ENCODE peak calls at places on chromosomes 5 and 9, in four cellular contexts. One of them, this sample, is unnamed. For H3K27me3, the result is how much of the 10 kb centered on the place peaks cover.

GRCh38 chr9:134325096-134325812 is 1.0 kb upstream of the RXRA start:
- DNase-seq in neuronal stem cell: no peak
- DNase-seq in neural progenitor cell: peak
- DNase-seq in PC-9: peak
- DNase-seq in this sample: no peak

GRCh38 chr5:116037236-116037822 is 5.1 kb downstream of the ARL14EPL start:
- DNase-seq in neural progenitor cell: no peak
- DNase-seq in PC-9: no peak
- DNase-seq in neuronal stem cell: no peak
- DNase-seq in this sample: no peak

GRCh38 chr9:98520221-98520920 is 188.4 kb downstream of the GABBR2 start:
- DNase-seq in neuronal stem cell: no peak
- DNase-seq in PC-9: no peak
- DNase-seq in neural progenitor cell: no peak
- DNase-seq in this sample: no peak

GRCh38 chr9:91908293-91908623 is 41.8 kb downstream of the ROR2 start:
- DNase-seq in PC-9: no peak
- DNase-seq in neural progenitor cell: no peak
- DNase-seq in neuronal stem cell: no peak
- DNase-seq in this sample: no peak

GRCh38 chr9:137372693-137373610 is 50.0 kb downstream of the EXD3 start:
- DNase-seq in neural progenitor cell: no peak
- DNase-seq in PC-9: no peak
- DNase-seq in neuronal stem cell: no peak
- DNase-seq in this sample: no peak

GRCh38 chr5:94310870-94311269 is 307.5 kb downstream of the KIAA0825 start:
- DNase-seq in PC-9: no peak
- DNase-seq in neural progenitor cell: no peak
- DNase-seq in neuronal stem cell: no peak
- DNase-seq in this sample: no peak

GRCh38 chr5:156824800-156825199 is 25.3 kb upstream of the PPP1R2B start:
- DNase-seq in neuronal stem cell: peak
- DNase-seq in neural progenitor cell: peak
- DNase-seq in PC-9: no peak
- DNase-seq in this sample: no peak

GRCh38 chr9:93316726-93317494 is 133.0 kb downstream of the WNK2 start:
- DNase-seq in neural progenitor cell: no peak
- DNase-seq in neuronal stem cell: no peak
- DNase-seq in PC-9: no peak
- DNase-seq in this sample: no peak

GRCh38 chr5:86866036-86866435 is 248.3 kb downstream of the COX7C start:
- DNase-seq in PC-9: no peak
- DNase-seq in neuronal stem cell: no peak
- DNase-seq in neural progenitor cell: no peak
- DNase-seq in this sample: no peak

GRCh38 chr9:108864446-108864845 is 2.4 kb downstream of the ACTL7A start:
- DNase-seq in neural progenitor cell: peak
- DNase-seq in neuronal stem cell: no peak
- DNase-seq in PC-9: no peak
- DNase-seq in this sample: no peak

GRCh38 chr9:12698293-12698692 is 5.1 kb downstream of the TYRP1 start:
- DNase-seq in PC-9: no peak
- DNase-seq in neuronal stem cell: no peak
- DNase-seq in neural progenitor cell: no peak
- DNase-seq in this sample: no peak

GRCh38 chr5:141870871-141871270 is 7.3 kb downstream of the PCDH1 start:
- DNase-seq in neural progenitor cell: no peak
- DNase-seq in PC-9: peak
- DNase-seq in neuronal stem cell: no peak
- DNase-seq in this sample: no peak

GRCh38 chr9:83955985-83956287 is 24.1 kb downstream of the HNRNPK start:
- DNase-seq in neural progenitor cell: no peak
- DNase-seq in neuronal stem cell: no peak
- DNase-seq in PC-9: no peak
- DNase-seq in this sample: peak

GRCh38 chr5:145925353-145925752 is 11.0 kb upstream of the SH3RF2 start:
- DNase-seq in neuronal stem cell: no peak
- DNase-seq in neural progenitor cell: peak
- DNase-seq in PC-9: peak
- DNase-seq in this sample: no peak

GRCh38 chr9:131915181-131915580 is 164.5 kb downstream of the MED27 start:
- DNase-seq in PC-9: no peak
- DNase-seq in neural progenitor cell: no peak
- DNase-seq in neuronal stem cell: no peak
- DNase-seq in this sample: no peak

GRCh38 chr5:119344231-119344630 is 11.6 kb upstream of the TNFAIP8 start:
- DNase-seq in neuronal stem cell: no peak
- DNase-seq in neural progenitor cell: no peak
- DNase-seq in PC-9: no peak
- DNase-seq in this sample: no peak

GRCh38 chr5:136207631-136208030 is 14.7 kb upstream of the SMIM32 start:
- DNase-seq in neuronal stem cell: no peak
- DNase-seq in neural progenitor cell: no peak
- DNase-seq in PC-9: no peak
- DNase-seq in this sample: no peak

GRCh38 chr5:83470516-83470915 is 1.0 kb upstream of the VCAN start:
- DNase-seq in neuronal stem cell: no peak
- DNase-seq in neural progenitor cell: peak
- DNase-seq in PC-9: no peak
- DNase-seq in this sample: no peak

GRCh38 chr9:3528466-3528865 is 2.7 kb upstream of the RFX3 start:
- DNase-seq in neural progenitor cell: no peak
- DNase-seq in neuronal stem cell: no peak
- DNase-seq in PC-9: no peak
- DNase-seq in this sample: peak

GRCh38 chr5:98309785-98310566 is 463.5 kb upstream of the RGMB start:
- DNase-seq in neuronal stem cell: peak
- DNase-seq in PC-9: peak
- DNase-seq in neural progenitor cell: peak
- DNase-seq in this sample: no peak

GRCh38 chr9:9352877-9353481 is 1259.8 kb downstream of the PTPRD start:
- DNase-seq in neural progenitor cell: peak
- DNase-seq in PC-9: no peak
- DNase-seq in neuronal stem cell: peak
- DNase-seq in this sample: no peak

GRCh38 chr5:75524071-75524470 is 12.4 kb downstream of the POLK start:
- DNase-seq in PC-9: no peak
- DNase-seq in neuronal stem cell: no peak
- DNase-seq in neural progenitor cell: no peak
- DNase-seq in this sample: no peak

GRCh38 chr5:65625743-65626142 is 916 bp downstream of the SHLD3 start:
- DNase-seq in PC-9: no peak
- DNase-seq in neuronal stem cell: no peak
- DNase-seq in neural progenitor cell: no peak
- DNase-seq in this sample: no peak

GRCh38 chr5:94793816-94794198 is 175.3 kb downstream of the SLF1 start:
- DNase-seq in PC-9: no peak
- DNase-seq in neuronal stem cell: no peak
- DNase-seq in neural progenitor cell: no peak
- DNase-seq in this sample: no peak

GRCh38 chr5:1190296-1190695 is 11.1 kb upstream of the SLC6A19 start:
- DNase-seq in PC-9: no peak
- DNase-seq in neural progenitor cell: no peak
- DNase-seq in neuronal stem cell: no peak
- DNase-seq in this sample: no peak

GRCh38 chr9:2158111-2158610 is 143.0 kb downstream of the SMARCA2 start:
- DNase-seq in PC-9: peak
- DNase-seq in neural progenitor cell: peak
- DNase-seq in neuronal stem cell: no peak
- DNase-seq in this sample: peak

GRCh38 chr5:147956064-147956841 is 49.9 kb upstream of the C5orf46 start:
- DNase-seq in neuronal stem cell: no peak
- DNase-seq in PC-9: no peak
- DNase-seq in neural progenitor cell: no peak
- DNase-seq in this sample: no peak

GRCh38 chr9:81559741-81560140 is 129.6 kb downstream of the TLE1 start:
- DNase-seq in PC-9: peak
- DNase-seq in neural progenitor cell: no peak
- DNase-seq in neuronal stem cell: no peak
- DNase-seq in this sample: no peak

GRCh38 chr9:81559197-81559596 is 130.2 kb downstream of the TLE1 start:
- DNase-seq in PC-9: no peak
- DNase-seq in neural progenitor cell: no peak
- DNase-seq in neuronal stem cell: no peak
- DNase-seq in this sample: no peak

GRCh38 chr9:81557957-81558791 is 131.2 kb downstream of the TLE1 start:
- DNase-seq in neuronal stem cell: no peak
- DNase-seq in PC-9: peak
- DNase-seq in neural progenitor cell: no peak
- DNase-seq in this sample: no peak

GRCh38 chr9:81556923-81557322 is 132.4 kb downstream of the TLE1 start:
- DNase-seq in neural progenitor cell: no peak
- DNase-seq in neuronal stem cell: no peak
- DNase-seq in PC-9: no peak
- DNase-seq in this sample: no peak

GRCh38 chr9:81557452-81557956 is 131.8 kb downstream of the TLE1 start:
- DNase-seq in neuronal stem cell: no peak
- DNase-seq in PC-9: no peak
- DNase-seq in neural progenitor cell: no peak
- DNase-seq in this sample: no peak
- H3K27ac ChIP-seq in neuronal stem cell: no peak
- H3K27ac ChIP-seq in PC-9: no peak
- H3K27ac ChIP-seq in neural progenitor cell: no peak
- H3K27ac ChIP-seq in this sample: no peak

GRCh38 chr5:159332800-159333563 is 2.7 kb upstream of the IL12B start:
- DNase-seq in neural progenitor cell: no peak
- DNase-seq in neuronal stem cell: no peak
- DNase-seq in PC-9: no peak
- DNase-seq in this sample: no peak

GRCh38 chr5:159330131-159330530 is at the start of gene IL12B:
- DNase-seq in neuronal stem cell: no peak
- DNase-seq in neural progenitor cell: no peak
- DNase-seq in PC-9: no peak
- DNase-seq in this sample: peak

GRCh38 chr5:159336586-159337290 is 6.5 kb upstream of the IL12B start:
- DNase-seq in neuronal stem cell: no peak
- DNase-seq in neural progenitor cell: no peak
- DNase-seq in PC-9: no peak
- DNase-seq in this sample: no peak

DNA sequence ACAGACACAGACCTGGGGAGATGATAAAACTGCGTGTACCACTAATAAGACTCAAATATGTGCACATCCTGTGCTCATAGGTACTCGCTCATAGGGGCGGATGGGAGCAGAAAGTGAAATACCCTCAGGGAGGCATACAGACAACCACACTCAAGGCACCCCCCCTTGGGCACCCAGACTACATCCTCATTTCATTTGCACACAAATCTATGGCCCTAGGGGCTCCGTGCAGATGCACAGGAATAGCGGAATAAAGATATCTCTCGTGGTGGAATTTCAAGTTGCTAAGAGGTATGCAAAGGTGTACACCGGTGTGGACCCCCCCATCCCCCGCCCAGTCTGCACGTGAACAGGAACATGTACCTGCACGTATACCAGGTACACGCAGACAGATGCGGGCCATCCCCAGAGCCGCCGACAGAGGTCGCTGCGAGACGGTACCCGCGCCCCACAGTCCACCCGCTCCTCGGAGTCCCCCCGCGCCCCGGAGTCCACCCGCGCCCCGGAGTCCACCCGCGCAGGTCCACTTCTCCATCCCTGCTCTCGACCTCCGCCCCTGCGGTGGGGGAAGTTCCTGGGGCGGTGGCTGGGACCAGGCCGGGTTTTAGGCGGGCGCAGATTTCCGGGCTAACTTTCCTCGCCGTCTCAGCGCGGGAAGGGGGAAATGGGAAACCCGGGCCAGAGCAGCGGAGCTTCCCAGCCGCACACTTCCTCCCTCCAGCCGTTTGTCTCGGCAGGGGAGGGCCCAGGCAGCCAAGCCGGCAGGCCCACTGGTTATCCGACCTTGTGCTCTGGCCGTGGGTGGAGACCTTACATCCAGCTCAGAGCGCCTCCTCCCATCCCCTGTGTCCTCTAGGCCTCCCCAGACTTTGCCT is 1.0 kb upstream of the IL12B start:
- DNase-seq in PC-9: no peak
- DNase-seq in neuronal stem cell: peak
- DNase-seq in neural progenitor cell: peak
- DNase-seq in this sample: no peak
- H3K27me3 ChIP-seq in PC-9: under half
- H3K27me3 ChIP-seq in neuronal stem cell: under half
- H3K27me3 ChIP-seq in neural progenitor cell: under half
- H3K27me3 ChIP-seq in this sample: under half

GRCh38 chr9:97077465-97078295 is 38.7 kb upstream of the CTSV start:
- DNase-seq in neural progenitor cell: no peak
- DNase-seq in PC-9: no peak
- DNase-seq in neuronal stem cell: no peak
- DNase-seq in this sample: no peak
- H2AFZ ChIP-seq in neural progenitor cell: no peak
- H2AFZ ChIP-seq in PC-9: no peak
- H2AFZ ChIP-seq in neuronal stem cell: no peak
- H2AFZ ChIP-seq in this sample: no peak

GRCh38 chr9:14353222-14354056 is 39.5 kb upstream of the NFIB start:
- DNase-seq in neuronal stem cell: peak
- DNase-seq in PC-9: peak
- DNase-seq in neural progenitor cell: peak
- DNase-seq in this sample: peak
- H3K27ac ChIP-seq in neuronal stem cell: no peak
- H3K27ac ChIP-seq in PC-9: no peak
- H3K27ac ChIP-seq in neural progenitor cell: no peak
- H3K27ac ChIP-seq in this sample: no peak

DNA sequence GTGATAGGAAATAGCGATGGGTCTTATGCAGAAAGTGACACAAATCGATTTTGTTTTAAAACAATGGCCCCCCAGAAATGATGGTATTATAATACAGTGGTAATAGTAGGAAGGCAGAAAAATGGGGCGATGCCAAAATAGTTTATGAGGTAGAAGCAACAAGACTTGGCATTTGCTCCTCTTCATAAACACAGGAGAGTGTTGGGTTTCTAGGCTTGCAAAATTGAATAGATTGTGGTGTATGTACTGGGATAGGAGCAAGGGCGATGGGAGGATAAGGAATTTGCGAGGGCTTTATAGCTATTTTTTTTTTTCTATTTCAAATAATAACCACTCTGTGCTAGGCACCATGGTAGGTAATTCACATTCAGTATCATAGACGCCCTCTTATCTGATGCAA is 49.2 kb upstream of the ABCA1 start:
- DNase-seq in neuronal stem cell: no peak
- DNase-seq in PC-9: no peak
- DNase-seq in neural progenitor cell: no peak
- DNase-seq in this sample: no peak
- H3K27me3 ChIP-seq in neuronal stem cell: under half
- H3K27me3 ChIP-seq in PC-9: under half
- H3K27me3 ChIP-seq in neural progenitor cell: under half
- H3K27me3 ChIP-seq in this sample: under half

GRCh38 chr5:3466392-3466791 is 129.2 kb upstream of the IRX1 start:
- DNase-seq in neural progenitor cell: no peak
- DNase-seq in neuronal stem cell: no peak
- DNase-seq in PC-9: no peak
- DNase-seq in this sample: no peak
- H2AFZ ChIP-seq in neural progenitor cell: no peak
- H2AFZ ChIP-seq in neuronal stem cell: no peak
- H2AFZ ChIP-seq in PC-9: no peak
- H2AFZ ChIP-seq in this sample: no peak

This sample was measured in DND-41.